ENCODE peak calls at places on chromosomes 13 and 19, in seven cellular contexts. P is coronary artery, M is renal cortical epithelial cell, C is KG1, K is RCC 7860, B is HuH-7.5, W is fibroblast of the conjunctiva. Y is an unnamed sample.

GRCh38 chr19:34365463-34366401 is 736 bp downstream of the GPI start:
- DNase-seq in K (no peak), C (no peak), M (no peak), B (peak), W (no peak), P (no peak), Y (no peak)

GRCh38 chr13:20873348-20873747 is 29.2 kb downstream of the XPO4 start:
- DNase-seq in W (no peak), K (no peak), M (peak), P (no peak), C (no peak), B (no peak), Y (no peak)

GRCh38 chr13:72696590-72696989 is 30.8 kb downstream of the MZT1 start:
- DNase-seq in W (no peak), K (no peak), B (no peak), M (peak), P (no peak), C (no peak), Y (no peak)

GRCh38 chr13:98041081-98041820 is 87.8 kb downstream of the IPO5 start:
- DNase-seq in K (no peak), B (no peak), M (no peak), C (no peak), P (no peak), W (no peak), Y (no peak)

GRCh38 chr13:90415902-90416301 is 931.6 kb upstream of the MIR17HG start:
- DNase-seq in W (no peak), P (no peak), B (no peak), M (no peak), K (no peak), C (no peak), Y (no peak)

GRCh38 chr19:7699422-7700127 is 2.4 kb downstream of the FCER2 start:
- DNase-seq in C (no peak), P (no peak), K (no peak), B (no peak), M (no peak), W (no peak), Y (no peak)

GRCh38 chr13:64900039-64900438 is 2330.1 kb downstream of the PCDH9 start:
- DNase-seq in B (no peak), W (no peak), M (no peak), P (no peak), C (no peak), K (no peak), Y (no peak)

GRCh38 chr19:13398780-13399726 is 107.2 kb downstream of the CACNA1A start:
- DNase-seq in B (no peak), P (no peak), K (peak), W (peak), C (no peak), M (peak), Y (no peak)

GRCh38 chr19:58374200-58374599 is 6.6 kb downstream of the ZNF837 start:
- DNase-seq in P (no peak), M (peak), C (no peak), B (no peak), W (no peak), K (no peak), Y (no peak)

GRCh38 chr19:33375760-33376159 is 2.3 kb downstream of the CEBPG start:
- DNase-seq in C (no peak), M (peak), P (no peak), K (peak), B (no peak), W (no peak), Y (no peak)

GRCh38 chr13:70864731-70865130 is 756.5 kb upstream of the KLHL1 start:
- DNase-seq in M (no peak), K (no peak), C (no peak), B (no peak), W (no peak), P (no peak), Y (no peak)

GRCh38 chr13:88031980-88032562 is 360.9 kb downstream of the SLITRK5 start:
- DNase-seq in W (no peak), C (no peak), P (no peak), K (peak), B (no peak), M (peak), Y (no peak)

GRCh38 chr13:107642841-107643240 is 572.5 kb downstream of the LIG4 start:
- DNase-seq in M (no peak), C (no peak), K (no peak), W (no peak), P (no peak), B (no peak), Y (no peak)

GRCh38 chr19:42316223-42317211 is 3.4 kb downstream of the TMEM145 start:
- DNase-seq in C (no peak), W (no peak), K (peak), P (no peak), B (no peak), M (no peak), Y (no peak)

GRCh38 chr13:82002693-82003092 is 1661.8 kb upstream of the SPRY2 start:
- DNase-seq in B (no peak), P (no peak), K (no peak), M (no peak), W (no peak), C (no peak), Y (no peak)

GRCh38 chr13:33015791-33016323 is 366 bp upstream of the KL start:
- DNase-seq in M (no peak), K (no peak), B (no peak), P (no peak), W (no peak), C (no peak), Y (no peak)

GRCh38 chr19:47356900-47357299 is 7.8 kb downstream of the DHX34 start:
- DNase-seq in B (no peak), W (no peak), P (no peak), K (no peak), C (no peak), M (peak), Y (no peak)

GRCh38 chr13:81907973-81908372 is 1567.0 kb upstream of the SPRY2 start:
- DNase-seq in B (no peak), P (no peak), K (no peak), W (no peak), M (no peak), C (no peak), Y (no peak)

GRCh38 chr19:34475026-34475974 is 6.3 kb upstream of the WTIP start:
- DNase-seq in C (no peak), W (peak), P (no peak), M (peak), K (no peak), B (no peak), Y (no peak)

GRCh38 chr13:49549289-49549688 is 36.1 kb downstream of the RCBTB1 start:
- DNase-seq in W (no peak), B (no peak), M (no peak), K (no peak), C (no peak), P (no peak), Y (no peak)

GRCh38 chr19:5145521-5146511 is 176.9 kb downstream of the KDM4B start:
- DNase-seq in M (no peak), C (no peak), P (no peak), B (no peak), K (no peak), W (no peak), Y (no peak)

Y was measured in activated B cell treated with CpG ODN at 0.5 μM for 24 hours.